ENCODE peak calls at places on chromosomes 4 and X, in four cellular contexts. H is nephron progenitor cell, N is GM04504, A is BJ. F is an unnamed sample.

GRCh38 chrX:150544222-150544787 is 24.1 kb upstream of the MTM1 start:
- DNase-seq in H (no peak), N (no peak), A (no peak), F (no peak)

GRCh38 chr4:4675636-4676035 is 133.8 kb upstream of the STX18 start:
- DNase-seq in H (no peak), N (no peak), A (no peak), F (no peak)

GRCh38 chrX:27924261-27924660 is 57.0 kb downstream of the DCAF8L1 start:
- DNase-seq in H (no peak), N (no peak), A (no peak), F (no peak)

GRCh38 chr4:21790437-21791029 is 158.0 kb downstream of the KCNIP4 start:
- DNase-seq in H (no peak), N (no peak), A (no peak), F (peak; percentile 16)

GRCh38 chrX:119982145-119982544 is 38.6 kb upstream of the NKAP start:
- DNase-seq in H (no peak), N (no peak), A (no peak), F (no peak)

GRCh38 chr4:8505229-8505628 is 64.7 kb downstream of the TRMT44 start:
- DNase-seq in H (no peak), N (no peak), A (no peak), F (no peak)

GRCh38 chr4:164357957-164358356 is 396.0 kb upstream of the SMIM31 start:
- DNase-seq in H (no peak), N (no peak), A (no peak), F (peak; percentile 26)

GRCh38 chr4:25567253-25567652 is 88.4 kb upstream of the SLC34A2 start:
- DNase-seq in H (no peak), N (no peak), A (no peak), F (no peak)

GRCh38 chr4:75289843-75290616 is 224.2 kb downstream of the RCHY1 start:
- DNase-seq in H (peak; percentile 45), N (no peak), A (no peak), F (no peak)

GRCh38 chr4:118898684-118899138 is 10.1 kb downstream of the SYNPO2 start:
- DNase-seq in H (no peak), N (no peak), A (no peak), F (no peak)

GRCh38 chrX:101550825-101551767 is 749 bp downstream of the ARMCX1 start:
- DNase-seq in H (peak; percentile 66), N (peak; percentile 17), A (no peak), F (peak; percentile 20)

GRCh38 chrX:140040397-140040796 is 75.1 kb upstream of the CXorf66 start:
- DNase-seq in H (no peak), N (peak; percentile 1), A (no peak), F (peak; percentile 47)

GRCh38 chr4:182369211-182369610 is 126.0 kb downstream of the TENM3 start:
- DNase-seq in H (no peak), N (peak; percentile 12), A (peak; percentile 2), F (peak; percentile 68)

GRCh38 chr4:161555689-161556660 is 607.8 kb downstream of the FSTL5 start:
- DNase-seq in H (no peak), N (no peak), A (no peak), F (peak; percentile 76)

GRCh38 chr4:43776371-43776770 is 672.2 kb downstream of the KCTD8 start:
- DNase-seq in H (no peak), N (no peak), A (no peak), F (no peak)

GRCh38 chrX:71098302-71098701 is 2.7 kb downstream of the FOXO4 start:
- DNase-seq in H (peak; percentile 51), N (no peak), A (no peak), F (no peak)

GRCh38 chrX:46770817-46771163 is 11.9 kb upstream of the SLC9A7 start:
- DNase-seq in H (no peak), N (peak; percentile 64), A (peak; percentile 63), F (peak; percentile 91)

GRCh38 chr4:7343353-7343655 is 91.4 kb downstream of the PSAPL1 start:
- DNase-seq in H (no peak), N (no peak), A (no peak), F (no peak)

GRCh38 chr4:126899382-126899801 is 733.4 kb upstream of the INTU start:
- DNase-seq in H (no peak), N (peak; percentile 79), A (peak; percentile 66), F (peak; percentile 94)

GRCh38 chrX:13086076-13086475 is 41.7 kb upstream of the FAM9C start:
- DNase-seq in H (no peak), N (no peak), A (no peak), F (no peak)

GRCh38 chr4:94690851-94691254 is 66.9 kb upstream of the BMPR1B start:
- DNase-seq in H (no peak), N (peak; percentile 42), A (no peak), F (peak; percentile 15)

GRCh38 chr4:153257966-153258365 is 53.7 kb downstream of the TRIM2 start:
- DNase-seq in H (no peak), N (no peak), A (no peak), F (no peak)

GRCh38 chr4:176709417-176709816 is 83.3 kb downstream of the VEGFC start:
- DNase-seq in H (no peak), N (no peak), A (no peak), F (peak; percentile 6)

GRCh38 chrX:13994681-13995080 is 35.0 kb downstream of the GEMIN8 start:
- DNase-seq in H (no peak), N (no peak), A (no peak), F (no peak)

GRCh38 chr4:125315571-125316390 is 1.0 kb downstream of the FAT4 start:
- DNase-seq in H (peak; percentile 71), N (peak; percentile 14), A (no peak), F (peak; percentile 38)

GRCh38 chrX:67619253-67619652 is 75.4 kb downstream of the AR start:
- DNase-seq in H (no peak), N (no peak), A (peak; percentile 43), F (peak; percentile 78)

GRCh38 chrX:148385471-148385870 is 114.9 kb upstream of the AFF2 start:
- DNase-seq in H (no peak), N (no peak), A (no peak), F (no peak)

GRCh38 chrX:115233497-115234219 is at the start of gene LRCH2:
- DNase-seq in H (peak; percentile 74), N (no peak), A (no peak), F (peak; percentile 12)

GRCh38 chr4:7049739-7050138 is 6.6 kb downstream of the TADA2B start:
- DNase-seq in H (no peak), N (no peak), A (no peak), F (no peak)

GRCh38 chrX:1242901-1243402 is 25.7 kb upstream of the CSF2RA start:
- DNase-seq in H (no peak), N (no peak), A (peak; percentile 10), F (no peak)

GRCh38 chrX:70039758-70040157 is 10.0 kb downstream of the AWAT2 start:
- DNase-seq in H (no peak), N (no peak), A (no peak), F (no peak)

GRCh38 chr4:38024203-38024504 is 64.0 kb downstream of the PTTG2 start:
- DNase-seq in H (no peak), N (no peak), A (no peak), F (peak; percentile 12)